ENCODE peak calls at places on chromosomes 13 and 19, in five cellular contexts. One of them, this sample, is unnamed.

GRCh38 chr19:29191005-29191404 is 21.9 kb downstream of the UQCRFS1 start:
- DNase-seq in HFF-Myc: no peak
- DNase-seq in naive thymus-derived CD8-positive, alpha-beta T cell: no peak
- DNase-seq in stimulated activated CD4-positive, alpha-beta T cell treated with anti-CD3 and anti-CD28 coated beads, Interleukin-4, amount 100 ng/mL, for 24 hours: no peak
- DNase-seq in foreskin keratinocyte: no peak
- DNase-seq in this sample: no peak

GRCh38 chr13:98810746-98811145 is 58.3 kb upstream of the SLC15A1 start:
- DNase-seq in HFF-Myc: no peak
- DNase-seq in naive thymus-derived CD8-positive, alpha-beta T cell: no peak
- DNase-seq in stimulated activated CD4-positive, alpha-beta T cell treated with anti-CD3 and anti-CD28 coated beads, Interleukin-4, amount 100 ng/mL, for 24 hours: no peak
- DNase-seq in foreskin keratinocyte: no peak
- DNase-seq in this sample: no peak

GRCh38 chr13:43983373-43983772 is 103.7 kb downstream of the LACC1 start:
- DNase-seq in HFF-Myc: no peak
- DNase-seq in naive thymus-derived CD8-positive, alpha-beta T cell: no peak
- DNase-seq in stimulated activated CD4-positive, alpha-beta T cell treated with anti-CD3 and anti-CD28 coated beads, Interleukin-4, amount 100 ng/mL, for 24 hours: no peak
- DNase-seq in foreskin keratinocyte: peak
- DNase-seq in this sample: no peak

GRCh38 chr13:94195715-94196114 is 283.8 kb downstream of the DCT start:
- DNase-seq in HFF-Myc: peak
- DNase-seq in naive thymus-derived CD8-positive, alpha-beta T cell: no peak
- DNase-seq in stimulated activated CD4-positive, alpha-beta T cell treated with anti-CD3 and anti-CD28 coated beads, Interleukin-4, amount 100 ng/mL, for 24 hours: no peak
- DNase-seq in foreskin keratinocyte: peak
- DNase-seq in this sample: no peak

GRCh38 chr19:33094504-33095067 is 13.6 kb downstream of the GPATCH1 start:
- DNase-seq in HFF-Myc: no peak
- DNase-seq in naive thymus-derived CD8-positive, alpha-beta T cell: no peak
- DNase-seq in stimulated activated CD4-positive, alpha-beta T cell treated with anti-CD3 and anti-CD28 coated beads, Interleukin-4, amount 100 ng/mL, for 24 hours: no peak
- DNase-seq in foreskin keratinocyte: peak
- DNase-seq in this sample: no peak

GRCh38 chr13:33931397-33931987 is 113.5 kb downstream of the RFC3 start:
- DNase-seq in HFF-Myc: peak
- DNase-seq in naive thymus-derived CD8-positive, alpha-beta T cell: no peak
- DNase-seq in stimulated activated CD4-positive, alpha-beta T cell treated with anti-CD3 and anti-CD28 coated beads, Interleukin-4, amount 100 ng/mL, for 24 hours: no peak
- DNase-seq in foreskin keratinocyte: peak
- DNase-seq in this sample: no peak

GRCh38 chr13:99657848-99658265 is 156.6 kb downstream of the TM9SF2 start:
- DNase-seq in HFF-Myc: no peak
- DNase-seq in naive thymus-derived CD8-positive, alpha-beta T cell: no peak
- DNase-seq in stimulated activated CD4-positive, alpha-beta T cell treated with anti-CD3 and anti-CD28 coated beads, Interleukin-4, amount 100 ng/mL, for 24 hours: peak
- DNase-seq in foreskin keratinocyte: no peak
- DNase-seq in this sample: peak

GRCh38 chr19:36939153-36939552 is 23.0 kb downstream of the ZNF568 start:
- DNase-seq in HFF-Myc: no peak
- DNase-seq in naive thymus-derived CD8-positive, alpha-beta T cell: no peak
- DNase-seq in stimulated activated CD4-positive, alpha-beta T cell treated with anti-CD3 and anti-CD28 coated beads, Interleukin-4, amount 100 ng/mL, for 24 hours: no peak
- DNase-seq in foreskin keratinocyte: no peak
- DNase-seq in this sample: no peak

GRCh38 chr19:4445963-4446668 is 11.5 kb downstream of the UBXN6 start:
- DNase-seq in HFF-Myc: no peak
- DNase-seq in naive thymus-derived CD8-positive, alpha-beta T cell: no peak
- DNase-seq in stimulated activated CD4-positive, alpha-beta T cell treated with anti-CD3 and anti-CD28 coated beads, Interleukin-4, amount 100 ng/mL, for 24 hours: no peak
- DNase-seq in foreskin keratinocyte: no peak
- DNase-seq in this sample: no peak

GRCh38 chr13:64266024-64266423 is 2850.4 kb upstream of the PCDH20 start:
- DNase-seq in HFF-Myc: no peak
- DNase-seq in naive thymus-derived CD8-positive, alpha-beta T cell: no peak
- DNase-seq in stimulated activated CD4-positive, alpha-beta T cell treated with anti-CD3 and anti-CD28 coated beads, Interleukin-4, amount 100 ng/mL, for 24 hours: no peak
- DNase-seq in foreskin keratinocyte: no peak
- DNase-seq in this sample: no peak

GRCh38 chr13:49859568-49859967 is 67.1 kb upstream of the KPNA3 start:
- DNase-seq in HFF-Myc: peak
- DNase-seq in naive thymus-derived CD8-positive, alpha-beta T cell: no peak
- DNase-seq in stimulated activated CD4-positive, alpha-beta T cell treated with anti-CD3 and anti-CD28 coated beads, Interleukin-4, amount 100 ng/mL, for 24 hours: no peak
- DNase-seq in foreskin keratinocyte: peak
- DNase-seq in this sample: no peak

GRCh38 chr19:42228640-42229039 is 8.5 kb downstream of the ZNF526 start:
- DNase-seq in HFF-Myc: no peak
- DNase-seq in naive thymus-derived CD8-positive, alpha-beta T cell: no peak
- DNase-seq in stimulated activated CD4-positive, alpha-beta T cell treated with anti-CD3 and anti-CD28 coated beads, Interleukin-4, amount 100 ng/mL, for 24 hours: no peak
- DNase-seq in foreskin keratinocyte: no peak
- DNase-seq in this sample: no peak

GRCh38 chr19:39162441-39163043 is 34.2 kb upstream of the NCCRP1 start:
- DNase-seq in HFF-Myc: no peak
- DNase-seq in naive thymus-derived CD8-positive, alpha-beta T cell: no peak
- DNase-seq in stimulated activated CD4-positive, alpha-beta T cell treated with anti-CD3 and anti-CD28 coated beads, Interleukin-4, amount 100 ng/mL, for 24 hours: no peak
- DNase-seq in foreskin keratinocyte: no peak
- DNase-seq in this sample: no peak

GRCh38 chr13:100589178-100589725 is 663 bp upstream of the GGACT start:
- DNase-seq in HFF-Myc: no peak
- DNase-seq in naive thymus-derived CD8-positive, alpha-beta T cell: no peak
- DNase-seq in stimulated activated CD4-positive, alpha-beta T cell treated with anti-CD3 and anti-CD28 coated beads, Interleukin-4, amount 100 ng/mL, for 24 hours: no peak
- DNase-seq in foreskin keratinocyte: no peak
- DNase-seq in this sample: no peak

This sample was measured in effector CD8-positive, alpha-beta T cell.